ENCODE peak calls at places on chromosome 5, in eight cellular contexts. K is DND-41; B is CD4-positive, CD25-positive, alpha-beta regulatory T cell; S is right lobe of liver; Y is HCT116; C is heart right ventricle; Z is lung; R is left lung. O is an unnamed sample.

GRCh38 chr5:62585306-62585705 is 6.7 kb downstream of the LRRC70 start:
- ATAC-seq in K (no peak), B (no peak), S (no peak), Y (no peak), C (no peak), Z (no peak), R (no peak), O (no peak)

GRCh38 chr5:9858043-9858442 is 227.9 kb upstream of the TAS2R1 start:
- ATAC-seq in K (no peak), B (no peak), S (no peak), Y (no peak), C (no peak), Z (no peak), R (no peak), O (peak; percentile 7)

GRCh38 chr5:36209664-36210063 is 32.1 kb downstream of the NADK2 start:
- ATAC-seq in K (no peak), B (no peak), S (no peak), Y (no peak), C (no peak), Z (no peak), R (no peak), O (no peak)

GRCh38 chr5:73469878-73470277 is 21.3 kb upstream of the FOXD1 start:
- ATAC-seq in K (no peak), B (no peak), S (no peak), Y (no peak), C (no peak), Z (no peak), R (no peak), O (no peak)

GRCh38 chr5:76084496-76085285 is 1.5 kb downstream of the SV2C start:
- ATAC-seq in K (no peak), B (no peak), S (no peak), Y (no peak), C (no peak), Z (no peak), R (no peak), O (no peak)

GRCh38 chr5:80082731-80083114 is 47.6 kb downstream of the THBS4 start:
- ATAC-seq in K (no peak), B (peak; percentile 43), S (peak; percentile 79), Y (peak; percentile 74), C (peak; percentile 90), Z (peak; percentile 79), R (peak; percentile 92), O (peak; percentile 73)

GRCh38 chr5:982377-983237 is 26.0 kb upstream of the NKD2 start:
- ATAC-seq in K (peak; percentile 48), B (no peak), S (no peak), Y (peak; percentile 93), C (no peak), Z (no peak), R (no peak), O (peak; percentile 19)

GRCh38 chr5:154756871-154757646 is 1.9 kb downstream of the LARP1 start:
- ATAC-seq in K (peak; percentile 19), B (no peak), S (peak; percentile 7), Y (peak; percentile 2), C (no peak), Z (no peak), R (peak; percentile 2), O (peak; percentile 5)

GRCh38 chr5:69265931-69266330 is 31.2 kb downstream of the CDK7 start:
- ATAC-seq in K (peak; percentile 37), B (no peak), S (no peak), Y (peak; percentile 97), C (no peak), Z (no peak), R (no peak), O (no peak)

GRCh38 chr5:148927307-148927946 is 101.0 kb downstream of the ADRB2 start:
- ATAC-seq in K (no peak), B (no peak), S (no peak), Y (no peak), C (no peak), Z (no peak), R (no peak), O (no peak)

GRCh38 chr5:74966151-74967050 is 86.0 kb downstream of the GCNT4 start:
- ATAC-seq in K (no peak), B (no peak), S (no peak), Y (no peak), C (no peak), Z (no peak), R (no peak), O (no peak)

GRCh38 chr5:64156276-64156675 is 9.4 kb upstream of the RNF180 start:
- ATAC-seq in K (no peak), B (no peak), S (no peak), Y (no peak), C (no peak), Z (no peak), R (no peak), O (no peak)

GRCh38 chr5:91434348-91434747 is 51.2 kb upstream of the ARRDC3 start:
- ATAC-seq in K (no peak), B (peak; percentile 84), S (no peak), Y (no peak), C (no peak), Z (no peak), R (no peak), O (no peak)

GRCh38 chr5:145509336-145510150 is 325.6 kb downstream of the PRELID2 start:
- ATAC-seq in K (no peak), B (no peak), S (no peak), Y (no peak), C (peak; percentile 16), Z (no peak), R (no peak), O (no peak)

GRCh38 chr5:14258840-14259239 is 115.7 kb downstream of the TRIO start:
- ATAC-seq in K (no peak), B (no peak), S (peak; percentile 51), Y (no peak), C (peak; percentile 70), Z (no peak), R (peak; percentile 9), O (no peak)

GRCh38 chr5:57770029-57770428 is 287.4 kb upstream of the ACTBL2 start:
- ATAC-seq in K (peak; percentile 66), B (no peak), S (no peak), Y (no peak), C (no peak), Z (no peak), R (no peak), O (no peak)

GRCh38 chr5:156913355-156913718 is 49.7 kb downstream of the TIMD4 start:
- ATAC-seq in K (no peak), B (no peak), S (no peak), Y (no peak), C (no peak), Z (no peak), R (no peak), O (no peak)

GRCh38 chr5:147455321-147455720 is 54.5 kb downstream of the DPYSL3 start:
- ATAC-seq in K (no peak), B (no peak), S (no peak), Y (no peak), C (peak; percentile 22), Z (no peak), R (peak; percentile 5), O (peak; percentile 75)

GRCh38 chr5:45623855-45624254 is 72.3 kb downstream of the HCN1 start:
- ATAC-seq in K (no peak), B (no peak), S (no peak), Y (no peak), C (no peak), Z (no peak), R (no peak), O (no peak)

GRCh38 chr5:91499943-91500531 is 116.9 kb upstream of the ARRDC3 start:
- ATAC-seq in K (peak; percentile 70), B (no peak), S (peak; percentile 76), Y (peak; percentile 67), C (no peak), Z (no peak), R (peak; percentile 77), O (no peak)

GRCh38 chr5:178231736-178232123 is 872 bp downstream of the PHYKPL start:
- ATAC-seq in K (no peak), B (no peak), S (peak; percentile 6), Y (peak; percentile 10), C (no peak), Z (no peak), R (no peak), O (no peak)

GRCh38 chr5:37833990-37834389 is 5.9 kb downstream of the GDNF start:
- ATAC-seq in K (no peak), B (no peak), S (no peak), Y (no peak), C (no peak), Z (no peak), R (no peak), O (no peak)
- H3K27me3 ChIP-seq in K (peaks cover 13% of the 10 kb centered on the region), B (peaks cover 37% of the 10 kb centered on the region), S (peaks cover 6% of the 10 kb centered on the region), Y (no peaks in the 10 kb centered on the region), C (peaks cover 82% of the 10 kb centered on the region), Z (peaks cover 6% of the 10 kb centered on the region), R (peaks cover 100% of the 10 kb centered on the region), O (peaks cover 31% of the 10 kb centered on the region)

GRCh38 chr5:135167634-135168033 is 133.6 kb upstream of the PITX1 start:
- ATAC-seq in K (peak; percentile 75), B (no peak), S (no peak), Y (no peak), C (no peak), Z (no peak), R (no peak), O (no peak)
- H3K27me3 ChIP-seq in K (peaks cover 8% of the 10 kb centered on the region), B (peaks cover 2% of the 10 kb centered on the region), S (no peaks in the 10 kb centered on the region), Y (peaks cover 58% of the 10 kb centered on the region), C (peaks cover 72% of the 10 kb centered on the region), Z (no peaks in the 10 kb centered on the region), R (peaks cover 59% of the 10 kb centered on the region), O (no peaks in the 10 kb centered on the region)

GRCh38 chr5:159100928-159101646 is 1.4 kb upstream of the EBF1 start:
- ATAC-seq in K (no peak), B (no peak), S (no peak), Y (no peak), C (no peak), Z (no peak), R (peak; percentile 7), O (no peak)

GRCh38 chr5:159100022-159100927 is 559 bp upstream of the EBF1 start:
- ATAC-seq in K (peak; percentile 27), B (peak; percentile 68), S (peak; percentile 92), Y (peak; percentile 84), C (peak; percentile 89), Z (peak; percentile 88), R (peak; percentile 93), O (peak; percentile 89)

GRCh38 chr5:159102294-159102934 is 2.7 kb upstream of the EBF1 start:
- ATAC-seq in K (no peak), B (no peak), S (no peak), Y (no peak), C (no peak), Z (no peak), R (no peak), O (no peak)

GRCh38 chr5:159103086-159103485 is 3.4 kb upstream of the EBF1 start:
- ATAC-seq in K (no peak), B (no peak), S (no peak), Y (no peak), C (no peak), Z (no peak), R (no peak), O (no peak)

GRCh38 chr5:159101689-159102088 is 2.0 kb upstream of the EBF1 start:
- ATAC-seq in K (no peak), B (no peak), S (no peak), Y (no peak), C (no peak), Z (no peak), R (no peak), O (no peak)
- H3K27me3 ChIP-seq in K (no peaks in the 10 kb centered on the region), B (peaks cover 47% of the 10 kb centered on the region), S (peaks cover 63% of the 10 kb centered on the region), Y (peaks cover 44% of the 10 kb centered on the region), C (peaks cover 72% of the 10 kb centered on the region), Z (no peaks in the 10 kb centered on the region), R (peaks cover 100% of the 10 kb centered on the region), O (peaks cover 99% of the 10 kb centered on the region)

DNA sequence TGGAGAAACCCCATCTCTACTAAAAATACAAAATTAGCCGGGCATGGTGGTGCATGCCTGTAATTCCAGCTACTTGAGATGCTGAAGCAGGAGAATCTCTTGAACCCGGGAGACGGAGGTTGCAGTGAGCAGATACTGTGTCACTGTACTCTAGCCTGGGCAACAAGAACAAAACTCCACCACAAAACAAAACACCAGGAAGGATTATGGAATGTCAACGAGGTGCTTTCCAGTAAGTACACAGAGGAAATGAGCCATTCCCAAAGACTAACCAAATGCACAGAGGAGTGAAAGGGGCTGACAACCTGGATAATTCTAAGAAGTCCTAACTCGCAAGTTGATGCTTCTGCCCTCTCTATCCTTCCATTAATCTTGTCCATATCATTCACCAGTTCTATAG is 126.1 kb upstream of the RETREG1 start:
- ATAC-seq in K (no peak), B (no peak), S (no peak), Y (no peak), C (no peak), Z (no peak), R (peak; percentile 60), O (no peak)
- H3K27me3 ChIP-seq in K (no peaks in the 10 kb centered on the region), B (peaks cover 3% of the 10 kb centered on the region), S (no peaks in the 10 kb centered on the region), Y (no peaks in the 10 kb centered on the region), C (peaks cover 8% of the 10 kb centered on the region), Z (no peaks in the 10 kb centered on the region), R (no peaks in the 10 kb centered on the region), O (peaks cover 7% of the 10 kb centered on the region)